ENCODE peak calls at places on chromosome 10, in ten cellular contexts. T is breast epithelium, O is H54, D is Peyer's patch, P is tibial nerve, X is endothelial cell of umbilical vein, Y is spleen, Q is transverse colon, B is lower leg skin, N is IMR-90. I is an unnamed sample.

GRCh38 chr10:110399163-110400094 is 94.7 kb upstream of the SMNDC1 start:
- DNase-seq in B (no peak), N (peak; percentile 99), Y (no peak), X (peak; percentile 95), O (peak; percentile 54), Q (no peak), D (peak; percentile 58), T (no peak), P (no peak), I (no peak)

GRCh38 chr10:94197241-94197640 is 165.5 kb downstream of the NOC3L start:
- DNase-seq in Q (no peak), T (no peak), B (no peak), O (no peak), N (no peak), D (no peak), Y (no peak), X (no peak), P (no peak), I (no peak)

GRCh38 chr10:44278669-44279337 is 106.1 kb downstream of the CXCL12 start:
- DNase-seq in N (peak; percentile 45), D (no peak), T (no peak), Q (no peak), B (no peak), O (peak; percentile 16), X (no peak), P (no peak), Y (no peak), I (peak; percentile 84)

GRCh38 chr10:72075184-72076115 is 12.9 kb downstream of the SPOCK2 start:
- DNase-seq in D (no peak), O (no peak), N (no peak), Q (no peak), X (no peak), P (no peak), T (no peak), Y (peak; percentile 54), B (no peak), I (no peak)

GRCh38 chr10:126264089-126265018 is 123.9 kb downstream of the ADAM12 start:
- DNase-seq in D (no peak), B (no peak), P (no peak), Y (no peak), T (no peak), X (no peak), O (no peak), N (no peak), Q (no peak), I (no peak)

GRCh38 chr10:44198096-44198779 is 186.7 kb downstream of the CXCL12 start:
- DNase-seq in Y (no peak), X (no peak), Q (no peak), B (no peak), P (no peak), N (peak; percentile 73), O (no peak), T (no peak), D (no peak), I (no peak)

GRCh38 chr10:133191651-133192050 is 31.6 kb downstream of the KNDC1 start:
- DNase-seq in P (no peak), X (no peak), O (no peak), Y (no peak), N (no peak), D (no peak), Q (no peak), B (no peak), T (no peak), I (no peak)

GRCh38 chr10:52436664-52437063 is 122.6 kb downstream of the DKK1 start:
- DNase-seq in B (no peak), O (no peak), D (no peak), T (no peak), Q (no peak), P (no peak), N (peak; percentile 93), X (no peak), Y (no peak), I (no peak)

GRCh38 chr10:60376953-60377352 is 12.7 kb downstream of the ANK3 start:
- DNase-seq in D (no peak), O (no peak), X (no peak), T (no peak), P (no peak), B (no peak), Q (no peak), N (no peak), Y (no peak), I (no peak)

GRCh38 chr10:77774940-77775391 is 137.4 kb upstream of the KCNMA1 start:
- DNase-seq in T (peak; percentile 15), O (no peak), Y (no peak), X (no peak), B (no peak), N (peak; percentile 63), P (no peak), D (no peak), Q (no peak), I (no peak)

GRCh38 chr10:70890917-70891431 is 2.6 kb upstream of the PCBD1 start:
- DNase-seq in P (no peak), N (no peak), D (peak; percentile 46), X (no peak), T (peak; percentile 25), B (peak; percentile 88), O (no peak), Y (no peak), Q (no peak), I (no peak)

GRCh38 chr10:84938117-84938905 is 609.9 kb downstream of the CCSER2 start:
- DNase-seq in B (no peak), D (no peak), N (no peak), T (no peak), X (no peak), P (no peak), Q (no peak), O (no peak), Y (no peak), I (no peak)

GRCh38 chr10:124744047-124744687 is at the start of gene FAM53B:
- DNase-seq in O (peak; percentile 64), Y (peak; percentile 96), T (no peak), P (peak; percentile 61), Q (peak; percentile 88), B (peak; percentile 95), N (peak; percentile 72), X (peak; percentile 62), D (peak; percentile 93), I (no peak)
- TF ChIP-seq POLR2A in O (peak; percentile 15), Y (no peak), T (no peak), P (peak; percentile 78), Q (no peak), B (no peak), N (no peak), X (peak; percentile 7), D (peak; percentile 76), I (peak; percentile 30)

GRCh38 chr10:120108941-120109340 is 216.4 kb downstream of the SEC23IP start:
- DNase-seq in Q (no peak), D (no peak), T (no peak), O (no peak), B (no peak), X (no peak), P (no peak), N (no peak), Y (no peak), I (no peak)
- TF ChIP-seq POLR2A in Q (no peak), D (no peak), T (no peak), O (no peak), B (no peak), X (no peak), P (no peak), N (no peak), Y (no peak), I (no peak)

GRCh38 chr10:69123747-69124557 is at the start of gene VPS26A:
- DNase-seq in B (peak; percentile 100), P (peak; percentile 98), Q (peak; percentile 99), N (peak; percentile 97), D (peak; percentile 99), T (peak; percentile 99), O (peak; percentile 98), X (peak; percentile 99), Y (peak; percentile 100), I (peak; percentile 99)
- TF ChIP-seq POLR2A in B (peak; percentile 45), P (peak; percentile 89), Q (peak; percentile 98), N (peak; percentile 93), D (peak; percentile 94), T (peak; percentile 95), O (peak; percentile 80), X (peak; percentile 83), Y (peak; percentile 85), I (peak; percentile 37)

DNA sequence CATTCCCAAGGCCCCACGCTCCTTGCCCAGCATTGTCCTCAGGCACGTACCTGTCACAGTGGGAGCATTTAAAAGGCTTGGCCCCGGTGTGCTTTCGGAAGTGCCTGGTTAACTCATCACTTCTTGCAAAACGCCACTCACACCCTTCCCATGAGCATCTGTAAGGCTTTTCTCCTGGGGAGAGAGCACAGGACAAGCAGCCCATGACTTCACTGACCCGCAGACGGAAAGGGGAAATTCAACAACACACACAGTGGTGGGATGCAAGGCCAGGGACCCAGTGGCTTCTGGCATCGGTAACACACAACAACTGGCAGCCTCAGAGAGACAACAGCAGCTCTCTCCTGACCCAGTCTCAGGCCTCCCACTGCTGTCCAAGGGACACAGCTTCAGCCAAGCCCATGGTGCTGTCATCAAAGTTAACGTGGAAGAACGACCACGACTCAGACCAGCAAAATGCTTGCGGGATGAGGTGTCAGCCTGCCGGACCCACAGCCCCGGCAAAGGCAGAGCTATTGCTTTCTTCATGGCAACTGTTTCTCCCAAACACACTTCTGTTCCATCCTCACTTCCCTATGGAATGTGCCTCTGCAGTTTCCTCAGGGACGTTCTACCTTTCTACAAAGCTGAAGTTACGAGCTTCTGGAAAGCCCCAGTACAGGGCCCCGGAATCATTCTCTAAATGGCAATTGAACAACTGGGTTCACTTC is 4.8 kb downstream of the KLF6 start:
- DNase-seq in D (peak; percentile 54), Q (no peak), T (peak; percentile 69), B (peak; percentile 89), O (no peak), Y (peak; percentile 74), P (no peak), N (peak; percentile 71), X (peak; percentile 44), I (no peak)
- TF ChIP-seq POLR2A in D (no peak), Q (peak; percentile 21), T (no peak), B (no peak), O (no peak), Y (no peak), P (no peak), N (peak; percentile 57), X (no peak), I (no peak)

DNA sequence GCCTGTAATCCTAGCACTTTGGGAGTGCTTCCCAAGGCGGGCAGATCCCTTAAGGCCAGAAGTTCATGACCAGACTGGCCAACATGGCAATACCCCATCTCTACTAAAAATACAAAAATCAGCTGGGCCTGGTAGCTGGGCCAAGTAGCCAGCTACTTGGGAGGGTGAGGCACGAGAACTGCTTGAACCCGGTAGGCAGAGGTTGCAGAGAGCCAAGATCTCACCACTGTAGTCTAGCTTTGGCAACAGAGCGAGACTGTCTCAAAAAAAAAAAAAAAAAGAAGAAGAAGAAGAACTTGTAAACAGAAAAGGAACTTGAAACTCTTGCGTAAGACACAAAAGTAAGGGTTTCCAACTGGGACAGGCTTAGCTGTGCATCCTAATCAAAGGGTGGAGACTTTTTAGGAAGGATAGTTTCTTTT is 5.6 kb upstream of the IFIT2 start:
- DNase-seq in D (no peak), T (no peak), N (peak; percentile 79), P (no peak), Y (no peak), X (no peak), Q (no peak), O (no peak), B (no peak), I (no peak)
- TF ChIP-seq POLR2A in D (no peak), T (no peak), N (no peak), P (no peak), Y (no peak), X (no peak), Q (no peak), O (no peak), B (no peak), I (no peak)

I was measured in vagina.